ENCODE peak calls at places on chromosome 17, in six cellular contexts. B is A549, W is IMR-90, C is H1, L is GM12878, S is SK-N-SH. E is an unnamed sample.

GRCh38 chr17:28131592-28131991 is 89.1 kb downstream of the NLK start:
- DNase-seq in B (no peak), W (peak), C (no peak), L (no peak), S (no peak), E (no peak)

GRCh38 chr17:47882247-47882646 is 13.8 kb upstream of the SP2 start:
- DNase-seq in B (no peak), W (peak), C (no peak), L (no peak), S (no peak), E (no peak)

GRCh38 chr17:39486242-39486641 is 25.0 kb downstream of the CDK12 start:
- DNase-seq in B (no peak), W (peak), C (no peak), L (no peak), S (no peak), E (peak)

GRCh38 chr17:50295021-50295420 is 20.8 kb downstream of the TMEM92 start:
- DNase-seq in B (no peak), W (no peak), C (no peak), L (no peak), S (no peak), E (no peak)

GRCh38 chr17:43591750-43592562 is 45.8 kb upstream of the ETV4 start:
- DNase-seq in B (no peak), W (peak), C (no peak), L (no peak), S (peak), E (no peak)

GRCh38 chr17:4980644-4981216 is 6.7 kb downstream of the CAMTA2 start:
- DNase-seq in B (peak), W (peak), C (no peak), L (no peak), S (peak), E (peak)

GRCh38 chr17:42438600-42439567 is 15.8 kb upstream of the CAVIN1 start:
- DNase-seq in B (no peak), W (no peak), C (no peak), L (no peak), S (no peak), E (no peak)

GRCh38 chr17:81233316-81233715 is 5.5 kb downstream of the TEPSIN start:
- DNase-seq in B (no peak), W (no peak), C (no peak), L (no peak), S (no peak), E (no peak)

GRCh38 chr17:45241315-45242011 is 19.8 kb downstream of the FMNL1 start:
- DNase-seq in B (no peak), W (no peak), C (no peak), L (no peak), S (peak), E (peak)

GRCh38 chr17:9408381-9408780 is 167.2 kb downstream of the STX8 start:
- DNase-seq in B (no peak), W (peak), C (no peak), L (no peak), S (no peak), E (no peak)

GRCh38 chr17:72151565-72152391 is 31.0 kb downstream of the SOX9 start:
- DNase-seq in B (peak), W (peak), C (no peak), L (no peak), S (peak), E (peak)

GRCh38 chr17:42010898-42011516 is 6.2 kb downstream of the DNAJC7 start:
- DNase-seq in B (peak), W (peak), C (no peak), L (no peak), S (peak), E (peak)

GRCh38 chr17:34606721-34607120 is 27.3 kb downstream of the TMEM132E start:
- DNase-seq in B (no peak), W (no peak), C (no peak), L (no peak), S (no peak), E (no peak)

GRCh38 chr17:44501866-44502265 is 1.3 kb downstream of the GPATCH8 start:
- DNase-seq in B (no peak), W (peak), C (no peak), L (no peak), S (no peak), E (no peak)

GRCh38 chr17:45338023-45338781 is 21.4 kb upstream of the MAP3K14 start:
- DNase-seq in B (no peak), W (no peak), C (no peak), L (no peak), S (peak), E (no peak)

GRCh38 chr17:47957591-47958490 is at the start of gene PRR15L:
- DNase-seq in B (no peak), W (no peak), C (no peak), L (no peak), S (no peak), E (no peak)

GRCh38 chr17:59893617-59894100 is 738 bp downstream of the RPS6KB1 start:
- DNase-seq in B (peak), W (peak), C (no peak), L (no peak), S (peak), E (no peak)

GRCh38 chr17:15963670-15964110 is 18.8 kb downstream of the ADORA2B start:
- DNase-seq in B (no peak), W (peak), C (no peak), L (no peak), S (no peak), E (no peak)

GRCh38 chr17:61310611-61311010 is 89.0 kb upstream of the TBX2 start:
- DNase-seq in B (no peak), W (no peak), C (no peak), L (no peak), S (no peak), E (no peak)

GRCh38 chr17:69117855-69118758 is 23.6 kb downstream of the ABCA6 start:
- DNase-seq in B (no peak), W (no peak), C (no peak), L (peak), S (no peak), E (no peak)

GRCh38 chr17:48384164-48384563 is 45.9 kb downstream of the SKAP1 start:
- DNase-seq in B (no peak), W (no peak), C (no peak), L (no peak), S (no peak), E (no peak)

GRCh38 chr17:62765351-62765750 is 42.8 kb downstream of the MARCHF10 start:
- DNase-seq in B (no peak), W (no peak), C (no peak), L (no peak), S (no peak), E (no peak)

GRCh38 chr17:29565643-29566472 is 979 bp downstream of the ABHD15 start:
- DNase-seq in B (peak), W (no peak), C (no peak), L (no peak), S (peak), E (no peak)

GRCh38 chr17:38898291-38898679 is 27.1 kb upstream of the LASP1NB start:
- DNase-seq in B (no peak), W (no peak), C (no peak), L (no peak), S (no peak), E (no peak)

GRCh38 chr17:4006745-4007211 is 42.5 kb upstream of the ATP2A3 start:
- DNase-seq in B (no peak), W (no peak), C (no peak), L (no peak), S (peak), E (peak)

GRCh38 chr17:36524428-36524876 is 10.2 kb downstream of the MYO19 start:
- DNase-seq in B (no peak), W (peak), C (no peak), L (no peak), S (no peak), E (no peak)

GRCh38 chr17:39629894-39630293 is 3.1 kb downstream of the PPP1R1B start:
- DNase-seq in B (no peak), W (no peak), C (no peak), L (no peak), S (no peak), E (no peak)

GRCh38 chr17:16281351-16281750 is 64.3 kb downstream of the PIGL start:
- DNase-seq in B (no peak), W (peak), C (no peak), L (no peak), S (no peak), E (no peak)

GRCh38 chr17:61770043-61770442 is 93.3 kb downstream of the BRIP1 start:
- DNase-seq in B (no peak), W (peak), C (no peak), L (no peak), S (no peak), E (no peak)

GRCh38 chr17:28524476-28525415 is 18.6 kb downstream of the FOXN1 start:
- DNase-seq in B (peak), W (peak), C (no peak), L (no peak), S (no peak), E (no peak)

GRCh38 chr17:58046230-58047094 is 36.8 kb upstream of the DYNLL2 start:
- DNase-seq in B (no peak), W (no peak), C (no peak), L (no peak), S (no peak), E (no peak)

GRCh38 chr17:39639566-39640458 is 2.9 kb downstream of the STARD3 start:
- DNase-seq in B (no peak), W (no peak), C (no peak), L (no peak), S (no peak), E (no peak)

GRCh38 chr17:50203589-50204345 is 2.3 kb upstream of the COL1A1 start:
- DNase-seq in B (no peak), W (peak), C (no peak), L (no peak), S (no peak), E (no peak)

GRCh38 chr17:59812139-59812538 is 80.6 kb downstream of the TUBD1 start:
- DNase-seq in B (no peak), W (no peak), C (no peak), L (no peak), S (no peak), E (no peak)

GRCh38 chr17:31060814-31061550 is 33.8 kb upstream of the NF1 start:
- DNase-seq in B (no peak), W (no peak), C (no peak), L (no peak), S (no peak), E (no peak)

GRCh38 chr17:50824429-50824828 is 11.0 kb upstream of the WFIKKN2 start:
- DNase-seq in B (no peak), W (no peak), C (no peak), L (no peak), S (no peak), E (no peak)

GRCh38 chr17:67628580-67629013 is 89.1 kb upstream of the NOL11 start:
- DNase-seq in B (no peak), W (no peak), C (peak), L (no peak), S (peak), E (no peak)
- TF ChIP-seq RAD21 in B (peak), W (no peak), C (peak), L (peak), S (peak), E (no peak)

GRCh38 chr17:56688151-56688550 is 94.7 kb downstream of the NOG start:
- DNase-seq in B (no peak), W (no peak), C (no peak), L (no peak), S (no peak), E (no peak)
- TF ChIP-seq RAD21 in B (no peak), W (no peak), C (no peak), L (no peak), S (no peak), E (no peak)

GRCh38 chr17:79082311-79083190 is 7.9 kb downstream of the ENGASE start:
- DNase-seq in B (peak), W (peak), C (no peak), L (no peak), S (peak), E (peak)
- TF ChIP-seq RAD21 in B (peak), W (peak), C (peak), L (peak), S (peak), E (peak)

DNA sequence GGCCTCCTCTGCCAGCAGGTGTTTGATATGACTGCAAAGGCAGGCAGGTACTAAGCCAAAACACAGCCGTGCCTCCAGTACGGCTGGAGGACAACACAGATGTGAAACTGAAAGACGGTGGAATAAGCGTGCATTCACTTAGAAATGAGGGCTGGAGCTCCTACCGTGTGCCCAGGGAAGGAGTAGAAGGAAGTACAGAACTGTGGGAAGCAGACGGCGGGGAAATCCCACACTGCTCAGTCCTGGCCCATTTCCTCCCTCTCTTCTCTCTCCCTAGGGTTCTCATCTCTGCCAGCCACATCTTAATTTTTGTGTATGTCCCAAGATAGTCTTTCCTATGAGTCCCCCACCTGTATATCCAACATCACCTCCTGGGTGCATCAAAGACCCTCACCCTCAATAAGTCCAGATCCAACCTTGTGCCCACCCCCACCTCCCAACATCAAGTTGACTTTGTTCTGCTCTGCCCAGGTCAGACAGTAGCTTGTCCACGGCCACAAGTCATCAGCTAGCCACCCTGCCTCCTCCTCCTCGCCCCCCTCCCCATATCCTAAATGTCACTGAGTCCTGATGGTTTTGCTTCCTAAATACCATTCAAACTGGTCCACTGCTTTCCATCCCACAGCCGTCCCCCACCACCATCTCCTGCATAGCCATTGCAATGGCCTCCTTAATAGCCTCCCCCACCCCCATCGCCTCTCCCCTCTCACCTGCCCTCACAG is 77.1 kb upstream of the RPL38 start:
- DNase-seq in B (no peak), W (no peak), C (no peak), L (no peak), S (no peak), E (no peak)
- TF ChIP-seq RAD21 in B (no peak), W (no peak), C (no peak), L (no peak), S (no peak), E (no peak)

DNA sequence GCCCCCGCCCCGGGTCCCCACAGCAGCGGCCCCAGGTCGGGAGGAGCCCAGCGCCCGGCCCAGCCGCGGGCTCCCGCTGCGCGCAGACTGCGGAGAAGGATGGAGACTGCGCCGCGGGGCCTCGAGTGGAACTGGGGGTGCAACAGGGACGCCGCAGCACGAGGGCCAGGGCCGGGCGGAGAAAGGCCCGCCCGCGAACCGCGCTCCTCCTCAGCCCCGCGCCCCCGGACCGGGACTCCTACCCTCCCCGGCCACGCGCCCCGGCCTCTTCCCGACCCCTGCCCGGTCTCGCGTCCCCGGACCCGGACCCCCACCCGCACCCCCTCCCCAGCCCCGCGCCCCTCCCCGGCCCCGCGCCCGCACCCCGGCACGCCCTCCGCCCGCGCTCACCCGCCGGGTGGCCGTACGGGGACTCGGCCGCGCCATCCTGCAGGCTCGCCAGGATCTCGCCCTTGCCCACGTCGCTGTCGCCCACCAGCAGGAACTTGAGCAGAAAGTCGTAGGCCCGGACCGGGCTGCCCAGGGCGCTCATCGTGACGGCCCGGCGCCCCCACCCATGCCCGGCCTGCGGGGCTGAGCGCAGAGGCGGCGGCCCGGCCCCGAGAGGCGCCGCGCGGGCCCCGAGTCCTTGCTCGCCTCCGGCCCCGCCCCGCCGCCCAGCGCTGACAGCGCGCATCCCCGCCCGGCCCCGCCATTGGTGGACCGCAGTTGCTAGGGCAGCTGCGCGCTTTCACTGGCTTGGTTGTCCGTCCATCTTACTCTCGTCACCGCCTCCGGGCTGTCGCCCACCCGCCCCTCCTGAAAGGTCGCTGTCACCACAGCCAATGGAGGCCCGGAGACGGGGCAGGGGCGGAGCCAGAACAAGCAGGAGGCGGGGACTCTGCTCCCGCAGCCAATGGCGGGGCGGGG is at the start of gene RAB40B:
- DNase-seq in B (peak), W (peak), C (peak), L (peak), S (peak), E (peak)
- TF ChIP-seq RAD21 in B (no peak), W (no peak), C (no peak), L (no peak), S (no peak), E (no peak)

GRCh38 chr17:1060991-1061390 is 64.1 kb downstream of the TIMM22 start:
- DNase-seq in B (peak), W (peak), C (no peak), L (no peak), S (no peak), E (peak)
- TF ChIP-seq RAD21 in B (no peak), W (no peak), C (no peak), L (no peak), S (no peak), E (no peak)

E was measured in K562.